ENCODE peak calls at places on chromosomes 7 and 10, in eight cellular contexts. M is cardiac muscle cell; A is heart left ventricle; F is suprapubic skin; W is PC-9; U is DND-41; Y is PC-3; H is CD8-positive, alpha-beta T cell. G is an unnamed sample.

GRCh38 chr7:71705217-71705616 is 573.3 kb downstream of the GALNT17 start:
- DNase-seq in M (no peak), A (no peak), F (no peak), W (no peak), U (no peak), Y (no peak), H (no peak), G (no peak)

GRCh38 chr7:142872106-142872675 is 13.4 kb downstream of the TRPV6 start:
- DNase-seq in M (no peak), A (peak; percentile 7), F (peak; percentile 72), W (no peak), U (no peak), Y (no peak), H (no peak), G (no peak)

GRCh38 chr10:129556316-129556715 is 89.3 kb downstream of the MGMT start:
- DNase-seq in M (no peak), A (no peak), F (no peak), W (no peak), U (no peak), Y (no peak), H (no peak), G (no peak)

GRCh38 chr7:151861881-151862280 is 15.0 kb downstream of the PRKAG2 start:
- DNase-seq in M (no peak), A (no peak), F (no peak), W (no peak), U (no peak), Y (no peak), H (no peak), G (no peak)

GRCh38 chr7:87548123-87548919 is 52.4 kb downstream of the ABCB1 start:
- DNase-seq in M (no peak), A (no peak), F (no peak), W (no peak), U (no peak), Y (no peak), H (no peak), G (no peak)

GRCh38 chr10:11191673-11192072 is 174.0 kb downstream of the CELF2 start:
- DNase-seq in M (no peak), A (no peak), F (no peak), W (no peak), U (no peak), Y (no peak), H (no peak), G (no peak)

GRCh38 chr7:70434376-70434775 is 697.6 kb upstream of the GALNT17 start:
- DNase-seq in M (no peak), A (no peak), F (no peak), W (no peak), U (no peak), Y (no peak), H (no peak), G (no peak)

GRCh38 chr10:21517983-21518628 is 7.4 kb downstream of the SKIDA1 start:
- DNase-seq in M (no peak), A (no peak), F (no peak), W (no peak), U (no peak), Y (peak; percentile 50), H (no peak), G (no peak)

GRCh38 chr10:44995914-44996633 is 4.6 kb upstream of the ZNF22 start:
- DNase-seq in M (peak; percentile 80), A (peak; percentile 73), F (peak; percentile 81), W (peak; percentile 36), U (peak; percentile 79), Y (no peak), H (no peak), G (no peak)

GRCh38 chr10:7686351-7687171 is 16.6 kb upstream of the ITIH2 start:
- DNase-seq in M (no peak), A (no peak), F (no peak), W (no peak), U (no peak), Y (no peak), H (no peak), G (peak; percentile 53)

GRCh38 chr10:16828114-16828568 is 10.9 kb upstream of the RSU1 start:
- DNase-seq in M (peak; percentile 90), A (peak; percentile 55), F (no peak), W (peak; percentile 50), U (peak; percentile 67), Y (peak; percentile 74), H (peak; percentile 49), G (no peak)

GRCh38 chr7:35792472-35793224 is 8.2 kb upstream of the SEPTIN7 start:
- DNase-seq in M (peak; percentile 70), A (no peak), F (no peak), W (no peak), U (no peak), Y (no peak), H (no peak), G (no peak)

GRCh38 chr10:62870866-62871265 is 54.7 kb upstream of the EGR2 start:
- DNase-seq in M (no peak), A (no peak), F (no peak), W (no peak), U (no peak), Y (no peak), H (no peak), G (no peak)

GRCh38 chr10:102782698-102783540 is 39.2 kb downstream of the WBP1L start:
- DNase-seq in M (peak; percentile 92), A (peak; percentile 65), F (peak; percentile 87), W (no peak), U (no peak), Y (no peak), H (no peak), G (peak; percentile 77)

GRCh38 chr10:21727452-21728168 is 193.6 kb downstream of the MLLT10 start:
- DNase-seq in M (peak; percentile 31), A (no peak), F (no peak), W (no peak), U (no peak), Y (no peak), H (no peak), G (no peak)

GRCh38 chr7:74409571-74409970 is 44.1 kb upstream of the GTF2IRD1 start:
- DNase-seq in M (no peak), A (no peak), F (no peak), W (no peak), U (no peak), Y (no peak), H (no peak), G (no peak)

GRCh38 chr10:114576716-114577115 is 81.4 kb downstream of the ABLIM1 start:
- DNase-seq in M (no peak), A (no peak), F (no peak), W (no peak), U (no peak), Y (no peak), H (no peak), G (no peak)

GRCh38 chr10:28984431-28984830 is 304.4 kb upstream of the LYZL1 start:
- DNase-seq in M (peak; percentile 95), A (peak; percentile 75), F (no peak), W (peak; percentile 77), U (peak; percentile 54), Y (peak; percentile 84), H (no peak), G (peak; percentile 89)

GRCh38 chr7:104973909-104974415 is 40.0 kb upstream of the KMT2E start:
- DNase-seq in M (peak; percentile 92), A (no peak), F (no peak), W (no peak), U (no peak), Y (no peak), H (no peak), G (no peak)

GRCh38 chr10:125002423-125003145 is 60.7 kb downstream of the ZRANB1 start:
- DNase-seq in M (no peak), A (peak; percentile 18), F (peak; percentile 72), W (no peak), U (no peak), Y (no peak), H (no peak), G (peak; percentile 34)

GRCh38 chr10:30509508-30509907 is 75.5 kb downstream of the MAP3K8 start:
- DNase-seq in M (peak; percentile 57), A (no peak), F (no peak), W (no peak), U (no peak), Y (no peak), H (no peak), G (no peak)

GRCh38 chr10:30503700-30504462 is 69.9 kb downstream of the MAP3K8 start:
- DNase-seq in M (peak; percentile 84), A (no peak), F (no peak), W (no peak), U (no peak), Y (no peak), H (no peak), G (no peak)

GRCh38 chr10:30510184-30510931 is 76.4 kb downstream of the MAP3K8 start:
- DNase-seq in M (peak; percentile 70), A (no peak), F (no peak), W (peak; percentile 43), U (no peak), Y (peak; percentile 71), H (no peak), G (no peak)

GRCh38 chr10:30502266-30503058 is 68.5 kb downstream of the MAP3K8 start:
- DNase-seq in M (peak; percentile 62), A (peak; percentile 26), F (no peak), W (peak; percentile 55), U (peak; percentile 75), Y (peak; percentile 43), H (peak; percentile 27), G (no peak)

GRCh38 chr10:30505543-30506298 is 71.7 kb downstream of the MAP3K8 start:
- DNase-seq in M (no peak), A (no peak), F (no peak), W (no peak), U (no peak), Y (no peak), H (no peak), G (no peak)
- TF ChIP-seq CTCF in M (no peak), A (no peak), F (no peak), W (no peak), U (no peak), Y (no peak), H (no peak), G (no peak)

GRCh38 chr7:6482743-6483119 is 35.0 kb upstream of the DAGLB start:
- DNase-seq in M (no peak), A (no peak), F (no peak), W (no peak), U (no peak), Y (no peak), H (no peak), G (no peak)
- H3K4me1 ChIP-seq in M (peaks cover 12% of the 10 kb centered on the region), A (peaks cover 42% of the 10 kb centered on the region), F (peaks cover 42% of the 10 kb centered on the region), W (peaks cover 38% of the 10 kb centered on the region), U (peaks cover 46% of the 10 kb centered on the region), Y (peaks cover 32% of the 10 kb centered on the region), H (peaks cover 40% of the 10 kb centered on the region), G (peaks cover 50% of the 10 kb centered on the region)

GRCh38 chr7:4631664-4632171 is 50.4 kb upstream of the FOXK1 start:
- DNase-seq in M (peak; percentile 96), A (peak; percentile 66), F (peak; percentile 93), W (peak; percentile 79), U (no peak), Y (peak; percentile 79), H (no peak), G (peak; percentile 84)
- H3K4me3 ChIP-seq in M (no peak overlapping the region), A (peak overlapping the region; percentile 34), F (peak overlapping the region; percentile 18), W (peak overlapping the region; percentile 36), U (no peak overlapping the region), Y (peak overlapping the region; percentile 54), H (no peak overlapping the region), G (peak overlapping the region; percentile 40)

DNA sequence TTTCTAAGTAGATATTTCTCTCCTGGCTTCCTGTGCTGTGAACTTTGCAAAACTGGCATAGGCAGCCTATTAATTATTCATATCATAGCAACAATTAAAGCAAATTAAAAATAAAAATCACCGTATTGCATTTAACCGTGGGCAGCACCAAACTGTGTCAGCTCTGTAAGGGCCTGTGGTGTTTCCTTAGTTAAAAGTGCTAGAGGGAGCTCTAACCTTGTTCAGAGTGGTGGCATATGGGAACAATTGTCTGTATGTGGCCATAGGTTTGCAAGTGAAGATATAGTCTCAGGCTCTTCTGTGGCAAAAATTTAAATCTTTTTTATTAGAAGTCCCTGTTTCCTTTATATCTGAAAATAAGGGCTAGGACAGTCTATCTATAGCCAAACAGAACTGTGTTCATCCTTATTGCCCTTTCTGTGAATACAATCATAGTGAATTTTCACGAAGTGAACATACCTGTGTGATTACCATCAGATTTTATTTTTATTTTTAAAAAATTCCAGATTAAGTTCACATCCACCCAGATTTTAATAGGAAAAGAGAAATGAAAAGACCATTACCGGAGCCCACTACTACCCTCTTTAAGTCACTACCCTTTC is 92.6 kb downstream of the POLL start:
- DNase-seq in M (peak; percentile 25), A (no peak), F (no peak), W (no peak), U (no peak), Y (peak; percentile 30), H (no peak), G (no peak)
- TF ChIP-seq CTCF in M (peak; percentile 34), A (peak; percentile 36), F (no peak), W (peak; percentile 25), U (peak; percentile 42), Y (peak; percentile 61), H (no peak), G (no peak)

G was measured in lower lobe of right lung.